ENCODE peak calls at places on chromosomes 2 and 18, in ten cellular contexts. One of them, this sample, is unnamed.

GRCh38 chr2:148794558-148794957 is 80.5 kb upstream of the KIF5C start:
- DNase-seq in body of pancreas: no peak
- DNase-seq in RWPE1: no peak
- DNase-seq in progenitor cell of endocrine pancreas: no peak
- DNase-seq in D721Med: no peak
- DNase-seq in T1000: no peak
- DNase-seq in activated CD8-positive, alpha-beta memory T cell treated with anti-CD3 and anti-CD28 coated beads, Interleukin-2, amount 10 ng/mL, durations not matched to agents 7 days and 5 days: no peak
- DNase-seq in activated naive CD4-positive, alpha-beta T cell: no peak
- DNase-seq in nephron progenitor cell: no peak
- DNase-seq in anterior cingulate cortex: no peak
- DNase-seq in this sample: no peak

GRCh38 chr2:223580951-223581350 is 21.2 kb downstream of the SCG2 start:
- DNase-seq in body of pancreas: no peak
- DNase-seq in RWPE1: peak; percentile 7
- DNase-seq in progenitor cell of endocrine pancreas: no peak
- DNase-seq in D721Med: no peak
- DNase-seq in T1000: no peak
- DNase-seq in activated CD8-positive, alpha-beta memory T cell treated with anti-CD3 and anti-CD28 coated beads, Interleukin-2, amount 10 ng/mL, durations not matched to agents 7 days and 5 days: no peak
- DNase-seq in activated naive CD4-positive, alpha-beta T cell: no peak
- DNase-seq in nephron progenitor cell: no peak
- DNase-seq in anterior cingulate cortex: no peak
- DNase-seq in this sample: no peak

GRCh38 chr2:145123606-145124005 is 603.7 kb upstream of the ZEB2 start:
- DNase-seq in body of pancreas: no peak
- DNase-seq in RWPE1: no peak
- DNase-seq in progenitor cell of endocrine pancreas: no peak
- DNase-seq in D721Med: no peak
- DNase-seq in T1000: no peak
- DNase-seq in activated CD8-positive, alpha-beta memory T cell treated with anti-CD3 and anti-CD28 coated beads, Interleukin-2, amount 10 ng/mL, durations not matched to agents 7 days and 5 days: no peak
- DNase-seq in activated naive CD4-positive, alpha-beta T cell: no peak
- DNase-seq in nephron progenitor cell: no peak
- DNase-seq in anterior cingulate cortex: no peak
- DNase-seq in this sample: no peak

GRCh38 chr2:218711550-218711929 is 905 bp downstream of the TTLL4 start:
- DNase-seq in body of pancreas: no peak
- DNase-seq in RWPE1: no peak
- DNase-seq in progenitor cell of endocrine pancreas: no peak
- DNase-seq in D721Med: no peak
- DNase-seq in T1000: no peak
- DNase-seq in activated CD8-positive, alpha-beta memory T cell treated with anti-CD3 and anti-CD28 coated beads, Interleukin-2, amount 10 ng/mL, durations not matched to agents 7 days and 5 days: no peak
- DNase-seq in activated naive CD4-positive, alpha-beta T cell: no peak
- DNase-seq in nephron progenitor cell: no peak
- DNase-seq in anterior cingulate cortex: no peak
- DNase-seq in this sample: no peak

GRCh38 chr2:101307950-101308431 is 510 bp downstream of the RNF149 start:
- DNase-seq in body of pancreas: peak; percentile 31
- DNase-seq in RWPE1: peak; percentile 20
- DNase-seq in progenitor cell of endocrine pancreas: peak; percentile 28
- DNase-seq in D721Med: no peak
- DNase-seq in T1000: peak; percentile 7
- DNase-seq in activated CD8-positive, alpha-beta memory T cell treated with anti-CD3 and anti-CD28 coated beads, Interleukin-2, amount 10 ng/mL, durations not matched to agents 7 days and 5 days: peak; percentile 60
- DNase-seq in activated naive CD4-positive, alpha-beta T cell: no peak
- DNase-seq in nephron progenitor cell: peak; percentile 35
- DNase-seq in anterior cingulate cortex: no peak
- DNase-seq in this sample: peak; percentile 55

GRCh38 chr2:241390301-241391206 is 34.5 kb downstream of the FARP2 start:
- DNase-seq in body of pancreas: no peak
- DNase-seq in RWPE1: peak; percentile 80
- DNase-seq in progenitor cell of endocrine pancreas: no peak
- DNase-seq in D721Med: no peak
- DNase-seq in T1000: no peak
- DNase-seq in activated CD8-positive, alpha-beta memory T cell treated with anti-CD3 and anti-CD28 coated beads, Interleukin-2, amount 10 ng/mL, durations not matched to agents 7 days and 5 days: no peak
- DNase-seq in activated naive CD4-positive, alpha-beta T cell: no peak
- DNase-seq in nephron progenitor cell: no peak
- DNase-seq in anterior cingulate cortex: no peak
- DNase-seq in this sample: no peak

GRCh38 chr2:118855451-118856279 is 8.2 kb upstream of the EN1 start:
- DNase-seq in body of pancreas: peak; percentile 84
- DNase-seq in RWPE1: peak; percentile 91
- DNase-seq in progenitor cell of endocrine pancreas: peak; percentile 92
- DNase-seq in D721Med: peak; percentile 90
- DNase-seq in T1000: peak; percentile 48
- DNase-seq in activated CD8-positive, alpha-beta memory T cell treated with anti-CD3 and anti-CD28 coated beads, Interleukin-2, amount 10 ng/mL, durations not matched to agents 7 days and 5 days: peak; percentile 79
- DNase-seq in activated naive CD4-positive, alpha-beta T cell: peak; percentile 68
- DNase-seq in nephron progenitor cell: peak; percentile 96
- DNase-seq in anterior cingulate cortex: peak; percentile 8
- DNase-seq in this sample: peak; percentile 87

GRCh38 chr2:26691881-26692813 is at the start of gene KCNK3:
- DNase-seq in body of pancreas: peak; percentile 75
- DNase-seq in RWPE1: peak; percentile 53
- DNase-seq in progenitor cell of endocrine pancreas: peak; percentile 69
- DNase-seq in D721Med: peak; percentile 80
- DNase-seq in T1000: no peak
- DNase-seq in activated CD8-positive, alpha-beta memory T cell treated with anti-CD3 and anti-CD28 coated beads, Interleukin-2, amount 10 ng/mL, durations not matched to agents 7 days and 5 days: no peak
- DNase-seq in activated naive CD4-positive, alpha-beta T cell: no peak
- DNase-seq in nephron progenitor cell: peak; percentile 90
- DNase-seq in anterior cingulate cortex: peak; percentile 38
- DNase-seq in this sample: peak; percentile 42

GRCh38 chr2:113157897-113158753 is 15.6 kb upstream of the PSD4 start:
- DNase-seq in body of pancreas: no peak
- DNase-seq in RWPE1: peak; percentile 80
- DNase-seq in progenitor cell of endocrine pancreas: no peak
- DNase-seq in D721Med: no peak
- DNase-seq in T1000: no peak
- DNase-seq in activated CD8-positive, alpha-beta memory T cell treated with anti-CD3 and anti-CD28 coated beads, Interleukin-2, amount 10 ng/mL, durations not matched to agents 7 days and 5 days: peak; percentile 18
- DNase-seq in activated naive CD4-positive, alpha-beta T cell: no peak
- DNase-seq in nephron progenitor cell: no peak
- DNase-seq in anterior cingulate cortex: no peak
- DNase-seq in this sample: no peak

GRCh38 chr2:30385327-30385726 is 61.7 kb upstream of the LCLAT1 start:
- DNase-seq in body of pancreas: no peak
- DNase-seq in RWPE1: peak; percentile 8
- DNase-seq in progenitor cell of endocrine pancreas: peak; percentile 53
- DNase-seq in D721Med: no peak
- DNase-seq in T1000: peak; percentile 4
- DNase-seq in activated CD8-positive, alpha-beta memory T cell treated with anti-CD3 and anti-CD28 coated beads, Interleukin-2, amount 10 ng/mL, durations not matched to agents 7 days and 5 days: no peak
- DNase-seq in activated naive CD4-positive, alpha-beta T cell: no peak
- DNase-seq in nephron progenitor cell: peak; percentile 77
- DNase-seq in anterior cingulate cortex: no peak
- DNase-seq in this sample: no peak

GRCh38 chr2:217402622-217403383 is 542.9 kb upstream of the TNP1 start:
- DNase-seq in body of pancreas: no peak
- DNase-seq in RWPE1: peak; percentile 84
- DNase-seq in progenitor cell of endocrine pancreas: no peak
- DNase-seq in D721Med: no peak
- DNase-seq in T1000: no peak
- DNase-seq in activated CD8-positive, alpha-beta memory T cell treated with anti-CD3 and anti-CD28 coated beads, Interleukin-2, amount 10 ng/mL, durations not matched to agents 7 days and 5 days: no peak
- DNase-seq in activated naive CD4-positive, alpha-beta T cell: no peak
- DNase-seq in nephron progenitor cell: no peak
- DNase-seq in anterior cingulate cortex: no peak
- DNase-seq in this sample: no peak

GRCh38 chr18:55219059-55219458 is 259.8 kb upstream of the CCDC68 start:
- DNase-seq in body of pancreas: no peak
- DNase-seq in RWPE1: no peak
- DNase-seq in progenitor cell of endocrine pancreas: no peak
- DNase-seq in D721Med: no peak
- DNase-seq in T1000: no peak
- DNase-seq in activated CD8-positive, alpha-beta memory T cell treated with anti-CD3 and anti-CD28 coated beads, Interleukin-2, amount 10 ng/mL, durations not matched to agents 7 days and 5 days: no peak
- DNase-seq in activated naive CD4-positive, alpha-beta T cell: no peak
- DNase-seq in nephron progenitor cell: no peak
- DNase-seq in anterior cingulate cortex: no peak
- DNase-seq in this sample: no peak

GRCh38 chr2:237278593-237278992 is 135.4 kb downstream of the COL6A3 start:
- DNase-seq in body of pancreas: no peak
- DNase-seq in RWPE1: no peak
- DNase-seq in progenitor cell of endocrine pancreas: no peak
- DNase-seq in D721Med: no peak
- DNase-seq in T1000: no peak
- DNase-seq in activated CD8-positive, alpha-beta memory T cell treated with anti-CD3 and anti-CD28 coated beads, Interleukin-2, amount 10 ng/mL, durations not matched to agents 7 days and 5 days: no peak
- DNase-seq in activated naive CD4-positive, alpha-beta T cell: no peak
- DNase-seq in nephron progenitor cell: no peak
- DNase-seq in anterior cingulate cortex: no peak
- DNase-seq in this sample: no peak

GRCh38 chr2:27126252-27126710 is 2.7 kb downstream of the ABHD1 start:
- DNase-seq in body of pancreas: no peak
- DNase-seq in RWPE1: no peak
- DNase-seq in progenitor cell of endocrine pancreas: no peak
- DNase-seq in D721Med: no peak
- DNase-seq in T1000: no peak
- DNase-seq in activated CD8-positive, alpha-beta memory T cell treated with anti-CD3 and anti-CD28 coated beads, Interleukin-2, amount 10 ng/mL, durations not matched to agents 7 days and 5 days: no peak
- DNase-seq in activated naive CD4-positive, alpha-beta T cell: no peak
- DNase-seq in nephron progenitor cell: no peak
- DNase-seq in anterior cingulate cortex: no peak
- DNase-seq in this sample: no peak

GRCh38 chr2:162400336-162400735 is 56.4 kb downstream of the GCA start:
- DNase-seq in body of pancreas: no peak
- DNase-seq in RWPE1: no peak
- DNase-seq in progenitor cell of endocrine pancreas: no peak
- DNase-seq in D721Med: no peak
- DNase-seq in T1000: no peak
- DNase-seq in activated CD8-positive, alpha-beta memory T cell treated with anti-CD3 and anti-CD28 coated beads, Interleukin-2, amount 10 ng/mL, durations not matched to agents 7 days and 5 days: no peak
- DNase-seq in activated naive CD4-positive, alpha-beta T cell: no peak
- DNase-seq in nephron progenitor cell: no peak
- DNase-seq in anterior cingulate cortex: no peak
- DNase-seq in this sample: no peak